ENCODE peak calls at places on chromosomes 16 and 17, in seven cellular contexts. R, M, H, A, Z, T and D are unnamed samples.

GRCh38 chr17:2828396-2829038 is 32.3 kb downstream of the RAP1GAP2 start:
- DNase-seq in T (peak; percentile 44), M (peak; percentile 19), H (peak; percentile 32), Z (peak; percentile 73), A (peak; percentile 64), R (peak; percentile 84), D (peak; percentile 89)

GRCh38 chr17:48429156-48429555 is 858 bp downstream of the SKAP1 start:
- DNase-seq in R (peak; percentile 63), T (no peak), A (no peak), M (no peak), H (no peak), Z (no peak), D (no peak)

GRCh38 chr17:2889256-2889655 is 93.0 kb downstream of the RAP1GAP2 start:
- DNase-seq in R (no peak), H (no peak), T (no peak), A (no peak), Z (no peak), M (no peak), D (no peak)

GRCh38 chr17:62757518-62757951 is 50.6 kb downstream of the MARCHF10 start:
- DNase-seq in T (peak; percentile 43), R (no peak), Z (no peak), H (no peak), M (peak; percentile 16), A (no peak), D (no peak)

GRCh38 chr17:27530791-27531391 is 74.6 kb downstream of the KSR1 start:
- DNase-seq in Z (no peak), H (no peak), M (peak; percentile 64), A (no peak), R (no peak), T (peak; percentile 63), D (no peak)

GRCh38 chr16:2147981-2148671 is at the start of gene RAB26:
- DNase-seq in M (peak; percentile 33), T (peak; percentile 48), R (peak; percentile 42), H (peak; percentile 46), Z (no peak), A (peak; percentile 75), D (peak; percentile 48)

GRCh38 chr17:64155751-64156544 is 26.0 kb upstream of the ERN1 start:
- DNase-seq in H (peak; percentile 48), A (peak; percentile 86), M (peak; percentile 61), T (peak; percentile 74), R (no peak), Z (no peak), D (no peak)

GRCh38 chr16:73020409-73020884 is 27.5 kb downstream of the ZFHX3 start:
- DNase-seq in R (no peak), Z (no peak), H (peak; percentile 77), A (peak; percentile 89), T (peak; percentile 91), M (peak; percentile 92), D (no peak)

GRCh38 chr17:56125830-56126819 is 27.1 kb upstream of the ANKFN1 start:
- DNase-seq in Z (no peak), M (peak; percentile 74), A (no peak), T (peak; percentile 53), R (peak; percentile 28), H (no peak), D (no peak)

GRCh38 chr16:57750796-57751538 is 15.4 kb downstream of the KATNB1 start:
- DNase-seq in A (no peak), M (no peak), Z (no peak), R (no peak), H (no peak), T (no peak), D (no peak)

GRCh38 chr17:2594657-2595085 is 1.2 kb downstream of the PAFAH1B1 start:
- DNase-seq in T (no peak), A (no peak), M (no peak), R (peak; percentile 40), H (no peak), Z (no peak), D (no peak)

GRCh38 chr16:85475233-85475632 is 137.9 kb upstream of the GSE1 start:
- DNase-seq in M (no peak), R (no peak), T (no peak), H (no peak), Z (no peak), A (no peak), D (no peak)

GRCh38 chr17:74325743-74326379 is at the start of gene KIF19:
- DNase-seq in Z (no peak), M (no peak), R (peak; percentile 68), A (no peak), T (no peak), H (no peak), D (peak; percentile 88)

GRCh38 chr17:40782450-40782849 is at the start of gene KRT27:
- DNase-seq in T (no peak), Z (no peak), H (no peak), A (no peak), R (no peak), M (no peak), D (no peak)

GRCh38 chr17:19341211-19341631 is 21.3 kb downstream of the B9D1 start:
- DNase-seq in M (no peak), R (no peak), Z (no peak), H (no peak), T (no peak), A (no peak), D (no peak)

GRCh38 chr16:16122264-16122663 is 101.0 kb downstream of the ABCC6 start:
- DNase-seq in M (no peak), Z (no peak), H (no peak), A (no peak), T (no peak), R (no peak), D (no peak)

GRCh38 chr17:58224315-58224714 is 5.3 kb upstream of the MKS1 start:
- DNase-seq in R (no peak), T (peak; percentile 53), H (no peak), M (peak; percentile 46), A (no peak), Z (no peak), D (no peak)

GRCh38 chr17:40097087-40097486 is 3.3 kb downstream of the NR1D1 start:
- DNase-seq in M (no peak), Z (no peak), R (no peak), H (no peak), A (no peak), T (no peak), D (no peak)

GRCh38 chr16:31216552-31217530 is at the start of gene PYDC1:
- DNase-seq in M (no peak), A (no peak), T (no peak), Z (no peak), H (no peak), R (peak; percentile 25), D (no peak)

GRCh38 chr16:59108374-59108773 is 374.3 kb upstream of the GOT2 start:
- DNase-seq in Z (no peak), M (no peak), R (no peak), H (no peak), T (no peak), A (no peak), D (no peak)
- TF ChIP-seq CTCF in Z (no peak), M (no peak), R (no peak), H (no peak), T (no peak), A (no peak), D (no peak)

DNA sequence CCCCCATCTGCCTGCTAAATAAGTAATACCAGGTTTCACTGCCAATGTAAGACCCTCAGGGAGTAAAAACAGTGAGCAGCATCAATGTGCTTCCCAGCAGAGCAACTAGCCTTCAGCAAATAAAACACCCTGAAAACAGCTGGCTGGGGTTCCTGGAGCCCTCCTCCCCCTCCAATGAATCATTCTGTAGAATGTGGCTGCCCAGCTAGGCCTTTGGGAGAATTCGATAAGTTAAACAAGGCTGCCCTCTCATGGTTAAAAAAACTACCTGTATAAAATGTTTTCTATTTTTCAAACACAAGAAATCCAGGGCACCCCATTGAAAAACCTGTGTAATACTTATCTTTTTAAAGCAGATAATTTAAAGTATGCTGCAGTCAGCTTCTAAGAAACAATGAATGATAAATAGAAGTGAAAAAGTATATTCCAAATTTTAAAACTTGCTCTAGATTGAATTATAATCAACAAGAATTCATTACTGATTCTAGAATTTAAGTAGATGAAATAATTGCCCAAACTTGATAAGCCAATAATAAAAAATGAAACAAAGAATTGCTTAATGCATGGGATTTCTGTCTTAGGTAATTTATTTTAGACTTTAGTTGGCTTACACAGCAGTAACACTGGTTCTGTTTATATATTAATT is 9.4 kb upstream of the TOM1L1 start:
- DNase-seq in M (peak; percentile 73), Z (no peak), A (no peak), H (no peak), T (peak; percentile 76), R (no peak), D (peak; percentile 20)
- TF ChIP-seq CTCF in M (peak; percentile 68), Z (no peak), A (no peak), H (no peak), T (peak; percentile 43), R (peak; percentile 51), D (peak; percentile 32)

GRCh38 chr16:88676502-88677242 is 9.6 kb downstream of the SNAI3 start:
- DNase-seq in T (no peak), M (no peak), A (no peak), Z (no peak), H (no peak), R (no peak), D (no peak)

GRCh38 chr16:88673685-88674398 is 11.0 kb upstream of the MVD start:
- DNase-seq in M (no peak), T (no peak), A (no peak), H (no peak), R (no peak), Z (no peak), D (peak; percentile 75)

GRCh38 chr16:88669986-88670385 is 7.1 kb upstream of the MVD start:
- DNase-seq in M (no peak), T (no peak), R (no peak), A (no peak), Z (no peak), H (no peak), D (no peak)

GRCh38 chr16:88671806-88672205 is 8.9 kb upstream of the MVD start:
- DNase-seq in H (no peak), Z (no peak), A (no peak), T (no peak), R (no peak), M (no peak), D (no peak)

DNA sequence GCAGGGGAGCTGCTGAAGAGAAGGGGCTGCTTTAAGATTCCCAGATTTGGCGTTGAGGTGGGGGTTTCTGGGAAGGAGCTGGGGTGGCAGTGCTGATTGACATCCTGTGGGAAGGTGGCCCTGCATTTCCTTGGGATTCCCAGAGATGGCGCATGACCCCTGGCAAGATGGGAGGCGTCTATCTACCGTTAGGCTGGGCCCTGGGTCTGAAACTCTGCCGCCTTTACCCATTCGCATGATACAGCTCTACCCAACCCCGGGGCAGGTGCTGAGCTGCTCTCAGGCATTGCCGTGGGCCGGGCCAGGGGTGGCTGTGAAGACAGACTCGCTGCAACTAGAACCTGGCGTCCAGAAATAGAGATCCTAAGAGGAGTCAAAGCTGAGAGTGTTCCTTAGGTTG is 9.9 kb upstream of the MVD start:
- DNase-seq in A (no peak), H (no peak), R (no peak), M (no peak), Z (no peak), T (no peak), D (no peak)
- TF ChIP-seq CTCF in A (no peak), H (no peak), R (no peak), M (peak; percentile 26), Z (no peak), T (peak; percentile 30), D (no peak)

DNA sequence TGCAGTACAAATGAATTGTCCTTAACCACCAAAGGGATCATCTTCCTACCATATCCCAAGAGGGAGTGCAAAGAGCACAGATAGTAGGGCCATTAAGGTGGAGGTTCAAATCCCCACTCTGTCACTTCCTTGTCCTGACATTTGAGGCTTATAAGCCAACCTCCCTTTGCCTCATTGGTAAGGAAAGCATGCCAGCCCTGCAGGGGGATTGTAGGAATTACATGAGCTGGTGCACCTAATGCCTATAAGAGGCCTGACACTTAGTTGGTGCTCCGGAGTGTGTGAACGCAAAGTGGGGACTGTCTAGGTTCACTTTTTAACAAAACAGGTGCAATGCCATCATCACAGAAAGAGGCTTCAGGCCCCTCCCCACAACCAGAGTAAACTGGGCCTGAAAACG is 374.4 kb downstream of the SNX29 start:
- DNase-seq in R (no peak), M (no peak), Z (no peak), H (no peak), T (no peak), A (no peak), D (no peak)
- TF ChIP-seq CTCF in R (no peak), M (no peak), Z (no peak), H (no peak), T (no peak), A (no peak), D (no peak)